ENCODE peak calls at places on chromosomes 5 and 9, in six cellular contexts. J, T, R, M, E and L are unnamed samples.

GRCh38 chr5:131640043-131640856 is 5.2 kb upstream of the RAPGEF6 start:
- DNase-seq in J (peak; percentile 25), T (peak; percentile 66), R (no peak), M (no peak), E (no peak), L (peak; percentile 34)

GRCh38 chr5:39566891-39567290 is 142.1 kb upstream of the DAB2 start:
- DNase-seq in J (no peak), T (no peak), R (no peak), M (no peak), E (no peak), L (no peak)

GRCh38 chr9:81492710-81493447 is 196.5 kb downstream of the TLE1 start:
- DNase-seq in J (peak; percentile 98), T (peak; percentile 96), R (no peak), M (no peak), E (no peak), L (peak; percentile 80)

GRCh38 chr5:42881416-42882109 is 69.9 kb upstream of the SELENOP start:
- DNase-seq in J (no peak), T (no peak), R (no peak), M (no peak), E (no peak), L (no peak)

GRCh38 chr5:153211052-153211451 is 279.4 kb upstream of the GRIA1 start:
- DNase-seq in J (no peak), T (no peak), R (no peak), M (no peak), E (no peak), L (no peak)

GRCh38 chr9:19102181-19102630 is 498 bp downstream of the HAUS6 start:
- DNase-seq in J (no peak), T (peak; percentile 34), R (peak; percentile 59), M (peak; percentile 34), E (no peak), L (peak; percentile 53)

GRCh38 chr9:95605087-95605486 is 88.3 kb upstream of the PTCH1 start:
- DNase-seq in J (no peak), T (no peak), R (no peak), M (no peak), E (no peak), L (no peak)

GRCh38 chr5:130773813-130774212 is 391.2 kb downstream of the HINT1 start:
- DNase-seq in J (peak; percentile 6), T (peak; percentile 81), R (no peak), M (no peak), E (no peak), L (peak; percentile 3)

GRCh38 chr5:71830626-71831539 is 111.8 kb downstream of the CARTPT start:
- DNase-seq in J (peak; percentile 93), T (peak; percentile 57), R (peak; percentile 59), M (peak; percentile 83), E (peak; percentile 90), L (peak; percentile 86)

GRCh38 chr5:150256416-150257064 is 33.0 kb downstream of the CAMK2A start:
- DNase-seq in J (no peak), T (no peak), R (no peak), M (no peak), E (peak; percentile 39), L (no peak)

GRCh38 chr9:8845808-8846207 is 1046.2 kb upstream of the DMAC1 start:
- DNase-seq in J (no peak), T (no peak), R (no peak), M (no peak), E (no peak), L (no peak)

GRCh38 chr9:6538666-6539071 is 106.9 kb downstream of the GLDC start:
- DNase-seq in J (peak; percentile 34), T (peak; percentile 91), R (no peak), M (no peak), E (no peak), L (no peak)

GRCh38 chr9:105187781-105188180 is 56.7 kb upstream of the SLC44A1 start:
- DNase-seq in J (peak; percentile 67), T (peak; percentile 50), R (no peak), M (no peak), E (no peak), L (no peak)

GRCh38 chr5:31733365-31733764 is 94.4 kb downstream of the PDZD2 start:
- DNase-seq in J (no peak), T (no peak), R (no peak), M (peak; percentile 39), E (no peak), L (no peak)

GRCh38 chr9:4137234-4137633 is 162.6 kb downstream of the GLIS3 start:
- DNase-seq in J (peak; percentile 92), T (peak; percentile 93), R (no peak), M (no peak), E (no peak), L (peak; percentile 60)

GRCh38 chr9:35690447-35691324 is 961 bp upstream of the TPM2 start:
- DNase-seq in J (peak; percentile 79), T (no peak), R (peak; percentile 77), M (peak; percentile 87), E (peak; percentile 92), L (peak; percentile 95)

GRCh38 chr5:132776077-132776931 is 735 bp downstream of the SEPTIN8 start:
- DNase-seq in J (peak; percentile 20), T (peak; percentile 14), R (no peak), M (peak; percentile 60), E (peak; percentile 60), L (peak; percentile 66)

GRCh38 chr5:133839090-133839489 is 129.3 kb downstream of the C5orf15 start:
- DNase-seq in J (no peak), T (no peak), R (no peak), M (no peak), E (no peak), L (no peak)

GRCh38 chr5:179509239-179509638 is 41.1 kb upstream of the RUFY1 start:
- DNase-seq in J (no peak), T (no peak), R (no peak), M (no peak), E (no peak), L (no peak)

GRCh38 chr9:88645172-88645868 is 110.3 kb downstream of the NXNL2 start:
- DNase-seq in J (no peak), T (no peak), R (no peak), M (no peak), E (no peak), L (no peak)

GRCh38 chr5:3929799-3930198 is 334.2 kb downstream of the IRX1 start:
- DNase-seq in J (no peak), T (no peak), R (no peak), M (no peak), E (no peak), L (no peak)

DNA sequence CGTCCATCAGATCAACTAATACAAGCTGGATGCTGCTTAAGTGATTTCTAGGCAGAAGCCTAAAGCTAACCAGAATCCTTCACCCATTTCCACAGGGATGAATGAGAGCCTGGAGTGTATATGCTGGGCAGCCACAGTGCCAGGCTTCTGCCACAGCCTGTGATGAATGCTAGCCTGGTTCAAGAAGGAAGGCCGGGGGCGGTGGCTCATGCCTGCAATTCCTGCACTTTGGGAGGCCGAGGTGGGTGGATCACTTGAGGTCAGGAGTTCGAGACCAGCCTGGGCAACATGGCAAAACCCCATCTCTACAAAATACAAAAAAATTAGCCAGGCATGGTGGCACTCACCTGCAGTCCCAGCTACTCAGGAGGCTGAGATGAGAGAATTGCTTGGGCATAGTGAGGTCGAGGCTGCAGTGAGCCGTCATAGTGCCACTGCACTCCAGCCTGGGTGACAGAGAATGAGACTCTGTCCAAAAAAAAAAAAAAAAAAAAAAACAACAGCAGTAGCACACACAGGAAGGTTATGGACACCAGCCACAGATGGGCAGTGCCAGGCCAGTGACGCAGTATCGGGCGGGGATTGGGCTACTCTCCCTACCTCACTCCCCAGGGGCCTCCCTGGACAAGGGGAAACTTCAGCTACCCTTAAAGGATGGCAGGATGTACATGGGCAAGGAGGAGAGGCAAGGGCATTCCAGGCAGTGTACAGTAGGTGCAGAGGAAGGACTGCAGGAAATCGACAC is 23.1 kb upstream of the HMCN2 start:
- DNase-seq in J (no peak), T (no peak), R (no peak), M (no peak), E (no peak), L (no peak)
- H3K4me3 ChIP-seq in J (no peak overlapping the region), T (no peak overlapping the region), R (no peak overlapping the region), M (no peak overlapping the region), E (no peak overlapping the region), L (no peak overlapping the region)

GRCh38 chr5:135341021-135341666 is 57.9 kb downstream of the MACROH2A1 start:
- DNase-seq in J (no peak), T (no peak), R (no peak), M (no peak), E (no peak), L (no peak)
- H3K36me3 ChIP-seq in J (peaks cover 75% of the 10 kb centered on the region), T (peaks cover 63% of the 10 kb centered on the region), R (peaks cover 100% of the 10 kb centered on the region), M (peaks cover 97% of the 10 kb centered on the region), E (peaks cover 15% of the 10 kb centered on the region), L (peaks cover 100% of the 10 kb centered on the region)

DNA sequence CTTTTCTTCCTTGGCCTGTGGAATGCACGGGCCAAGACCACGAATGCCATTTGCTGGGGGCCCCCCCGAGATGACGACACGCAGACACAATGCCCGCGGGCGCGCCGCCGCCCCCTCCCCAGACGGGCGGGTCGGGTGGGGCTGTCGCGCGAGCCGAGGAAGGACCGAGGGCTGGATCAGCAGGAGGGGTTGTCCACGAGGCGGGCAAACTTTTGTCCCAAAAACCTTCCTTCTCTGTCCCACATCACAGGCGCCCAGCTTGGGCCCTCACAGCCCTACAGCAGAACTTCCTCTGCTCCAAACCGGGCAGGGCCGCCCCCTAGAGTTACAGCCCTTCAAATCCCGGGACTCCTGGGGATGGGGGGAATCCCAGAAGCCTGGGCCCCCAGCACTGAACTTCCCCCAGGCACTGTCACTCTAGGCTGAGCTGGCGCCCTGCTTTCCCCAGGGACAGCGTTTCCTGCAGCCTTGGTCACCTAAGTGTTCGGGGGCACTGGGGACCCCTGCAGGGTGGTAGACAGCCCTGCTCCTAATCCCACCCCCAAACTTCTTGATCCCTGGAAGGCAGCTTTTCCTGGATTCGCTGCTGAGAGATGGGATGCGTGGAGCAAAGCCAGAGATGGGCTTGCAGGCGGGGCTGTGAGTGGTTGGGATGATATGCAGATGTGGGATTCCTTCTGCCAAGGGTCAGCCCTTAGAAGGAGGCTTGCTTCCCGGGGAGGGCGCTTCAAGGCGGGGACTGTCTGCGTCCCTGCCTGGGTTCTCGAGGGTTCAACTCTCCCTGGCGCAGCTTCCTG is 980 bp downstream of the COL5A1 start:
- DNase-seq in J (peak; percentile 60), T (peak; percentile 44), R (no peak), M (peak; percentile 65), E (peak; percentile 73), L (peak; percentile 81)
- H3K4me3 ChIP-seq in J (peak overlapping the region; percentile 96), T (no peak overlapping the region), R (peak overlapping the region; percentile 56), M (peak overlapping the region; percentile 65), E (peak overlapping the region; percentile 84), L (peak overlapping the region; percentile 69)

GRCh38 chr9:131582466-131583341 is 37.4 kb downstream of the PRRT1B start:
- DNase-seq in J (no peak), T (no peak), R (no peak), M (peak; percentile 27), E (peak; percentile 42), L (no peak)

GRCh38 chr9:131578778-131579504 is 33.6 kb downstream of the PRRT1B start:
- DNase-seq in J (no peak), T (no peak), R (no peak), M (no peak), E (peak; percentile 42), L (no peak)

GRCh38 chr9:131579789-131580211 is 34.5 kb downstream of the PRRT1B start:
- DNase-seq in J (no peak), T (no peak), R (no peak), M (peak; percentile 69), E (no peak), L (no peak)

GRCh38 chr9:131578016-131578415 is 32.7 kb downstream of the PRRT1B start:
- DNase-seq in J (no peak), T (no peak), R (no peak), M (no peak), E (peak; percentile 38), L (no peak)

DNA sequence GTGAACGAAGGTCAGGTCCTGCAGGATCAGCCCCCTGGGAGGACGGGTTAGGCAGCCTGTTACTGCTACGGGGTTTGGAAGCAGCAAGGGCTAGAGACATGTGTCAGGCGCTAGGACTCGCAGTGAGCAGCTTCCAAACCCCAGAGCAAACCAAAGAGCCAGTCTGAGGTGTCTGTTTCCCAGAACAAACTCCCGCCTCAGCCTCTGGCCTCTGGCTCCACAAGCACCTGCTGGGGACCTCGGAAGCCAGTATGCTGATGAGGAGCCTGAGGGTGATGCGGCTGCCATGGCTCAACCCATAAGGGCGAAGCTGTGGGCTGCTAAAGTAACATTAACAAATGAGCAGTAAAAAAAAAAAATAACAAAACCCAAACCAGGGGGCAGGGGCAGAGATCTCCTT is 35.0 kb downstream of the PRRT1B start:
- DNase-seq in J (no peak), T (no peak), R (no peak), M (no peak), E (peak; percentile 29), L (no peak)
- H3K36me3 ChIP-seq in J (peaks cover 33% of the 10 kb centered on the region), T (peaks cover 12% of the 10 kb centered on the region), R (peaks cover 100% of the 10 kb centered on the region), M (peaks cover 96% of the 10 kb centered on the region), E (peaks cover 15% of the 10 kb centered on the region), L (no peaks in the 10 kb centered on the region)